ENCODE peak calls at places on chromosomes 11 and 22, in seven cellular contexts. X is heart right ventricle, A is IMR-90, Z is ascending aorta, O is HCT116, C is spleen, U is ovary. L is an unnamed sample. For H3K4me1, the result is how much of the 10 kb centered on the place peaks cover.

GRCh38 chr11:105769627-105770026 is 159.8 kb downstream of the GRIA4 start:
- DNase-seq in U (no peak), Z (no peak), O (no peak), A (no peak), X (no peak), C (no peak), L (no peak)

GRCh38 chr11:3189886-3190583 is 24.9 kb upstream of the OSBPL5 start:
- DNase-seq in Z (peak), A (no peak), O (no peak), X (no peak), C (peak), U (no peak), L (no peak)

GRCh38 chr22:19825904-19826618 is 28.6 kb downstream of the GNB1L start:
- DNase-seq in C (no peak), X (no peak), A (no peak), U (no peak), O (no peak), Z (peak), L (no peak)

GRCh38 chr11:133841279-133842043 is 3.9 kb downstream of the SPATA19 start:
- DNase-seq in X (no peak), A (no peak), C (no peak), U (no peak), O (no peak), Z (no peak), L (no peak)

GRCh38 chr11:5618807-5619206 is 6.0 kb upstream of the TRIM34 start:
- DNase-seq in X (no peak), C (no peak), U (no peak), O (no peak), Z (no peak), A (peak), L (no peak)

GRCh38 chr11:102589047-102589459 is 36.1 kb downstream of the MMP20 start:
- DNase-seq in X (no peak), Z (no peak), C (no peak), O (no peak), A (no peak), U (no peak), L (no peak)

GRCh38 chr11:17393472-17393871 is 5.0 kb upstream of the KCNJ11 start:
- DNase-seq in A (no peak), X (no peak), C (peak), O (no peak), U (no peak), Z (no peak), L (no peak)

GRCh38 chr11:121687961-121688566 is 235.3 kb upstream of the SORL1-AS1 start:
- DNase-seq in C (no peak), U (no peak), A (peak), O (no peak), X (no peak), Z (no peak), L (no peak)

GRCh38 chr22:25203082-25203481 is 3.4 kb downstream of the CRYBB3 start:
- DNase-seq in C (no peak), O (no peak), A (no peak), Z (no peak), X (no peak), U (no peak), L (no peak)

GRCh38 chr11:6474423-6474792 is 667 bp upstream of the TRIM3 start:
- DNase-seq in X (no peak), A (no peak), O (no peak), U (no peak), Z (no peak), C (no peak), L (no peak)

GRCh38 chr11:20070459-20070858 is 89.8 kb downstream of the DBX1 start:
- DNase-seq in A (peak), X (no peak), Z (no peak), C (no peak), O (no peak), U (no peak), L (no peak)

GRCh38 chr22:27132400-27132799 is 475.0 kb downstream of the MIAT start:
- DNase-seq in O (no peak), Z (no peak), X (no peak), U (no peak), A (no peak), C (no peak), L (no peak)

GRCh38 chr22:27130949-27131745 is 473.8 kb downstream of the MIAT start:
- DNase-seq in X (no peak), C (no peak), A (no peak), Z (no peak), U (no peak), O (no peak), L (no peak)

GRCh38 chr22:27133951-27134664 is 476.7 kb downstream of the MIAT start:
- DNase-seq in U (no peak), A (peak), X (no peak), O (no peak), C (no peak), Z (peak), L (peak)

GRCh38 chr22:27135582-27135981 is 478.2 kb downstream of the MIAT start:
- DNase-seq in O (no peak), U (no peak), A (peak), X (no peak), Z (no peak), C (no peak), L (no peak)

GRCh38 chr22:27132896-27133500 is 475.6 kb downstream of the MIAT start:
- DNase-seq in X (no peak), U (no peak), A (no peak), C (no peak), O (no peak), Z (no peak), L (no peak)
- H3K4me1 ChIP-seq in X (under half), U (under half), A (under half), C (under half), O (under half), Z (under half), L (under half)

GRCh38 chr11:73318501-73319011 is 10.5 kb downstream of the ARHGEF17 start:
- DNase-seq in Z (no peak), C (no peak), O (no peak), X (no peak), U (no peak), A (no peak), L (peak)
- H3K27ac ChIP-seq in Z (peak), C (peak), O (no peak), X (peak), U (peak), A (peak), L (no peak)

DNA sequence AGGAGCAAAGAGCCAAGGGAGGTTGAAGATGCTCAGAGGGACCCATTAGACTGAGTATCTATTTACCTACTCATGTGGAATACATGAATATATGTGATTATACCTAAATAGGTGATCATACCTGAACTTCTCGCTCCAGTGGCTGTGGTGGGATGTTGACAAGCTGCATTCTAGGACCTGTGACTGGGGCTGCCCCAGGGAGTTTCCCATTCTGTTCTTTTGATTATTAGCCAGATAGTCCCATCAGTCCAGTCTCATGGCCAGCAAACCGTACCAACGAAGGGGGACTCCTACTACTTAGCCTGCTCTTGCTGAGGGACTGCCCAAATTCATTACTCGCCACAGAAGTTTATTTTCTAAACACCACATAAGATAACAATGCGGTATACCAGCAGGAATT is 273.8 kb downstream of the NTM start:
- DNase-seq in Z (no peak), O (no peak), C (no peak), A (no peak), X (no peak), U (no peak), L (no peak)
- H3K4me1 ChIP-seq in Z (under half), O (under half), C (under half), A (under half), X (under half), U (under half), L (under half)

DNA sequence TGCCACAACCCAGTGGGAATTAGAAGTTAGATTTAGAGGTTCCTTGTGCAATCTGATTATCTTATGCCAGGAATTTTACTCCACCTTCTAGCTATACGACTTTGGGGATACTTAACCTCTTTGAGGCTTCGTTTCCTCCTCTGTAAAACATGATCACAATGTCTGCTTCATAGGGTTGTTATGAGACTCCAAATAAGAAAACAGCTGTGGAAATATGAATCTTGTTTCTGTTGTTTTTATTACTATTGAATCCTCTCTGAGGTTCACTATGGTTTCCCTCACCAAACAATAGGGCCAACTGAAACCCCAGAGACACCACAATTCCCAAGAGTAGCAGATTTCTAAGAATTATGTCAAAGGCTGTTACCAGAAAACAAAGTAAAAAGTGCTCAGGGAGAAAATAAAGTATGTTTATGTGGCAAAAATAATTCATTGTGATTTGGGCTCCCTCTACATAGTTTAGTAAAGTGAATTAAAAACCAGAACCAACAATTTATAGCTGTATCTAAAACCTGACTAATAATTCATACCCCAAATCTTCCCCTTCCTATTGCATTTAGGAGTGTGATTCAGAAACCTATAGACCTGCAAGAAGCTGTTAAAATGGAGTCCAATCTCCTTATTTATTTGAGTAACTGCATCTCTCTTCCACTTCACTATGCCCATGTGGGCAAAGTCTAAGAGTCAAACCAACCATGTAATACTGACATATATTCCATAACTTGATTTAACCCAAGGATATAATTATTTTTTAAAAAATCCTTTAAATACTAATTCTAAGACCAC is 38.4 kb downstream of the AMBRA1 start:
- DNase-seq in C (no peak), U (no peak), Z (no peak), A (no peak), X (no peak), O (no peak), L (no peak)
- H3K27ac ChIP-seq in C (no peak), U (no peak), Z (peak), A (no peak), X (no peak), O (peak), L (peak)

GRCh38 chr22:46063861-46064235 is 86.5 kb upstream of the PPARA start:
- DNase-seq in O (no peak), A (no peak), Z (peak), X (no peak), U (no peak), C (peak), L (peak)
- H3K4me1 ChIP-seq in O (under half), A (under half), Z (under half), X (half or more), U (under half), C (under half), L (half or more)